ENCODE peak calls at places on chromosomes 3 and 15, in ten cellular contexts. H, K, J, R, P, U, A, V, G and N are unnamed samples.

GRCh38 chr3:116179091-116179490 is 266.2 kb downstream of the LSAMP start:
- DNase-seq in H (no peak), V (no peak), R (no peak), G (no peak), A (peak), U (no peak), P (no peak), K (no peak), J (peak), N (no peak)

GRCh38 chr3:66410976-66411375 is 89.8 kb downstream of the LRIG1 start:
- DNase-seq in U (peak), V (no peak), J (no peak), A (no peak), H (no peak), G (no peak), R (no peak), K (no peak), P (no peak), N (no peak)

GRCh38 chr3:52973806-52974205 is 72.1 kb downstream of the SFMBT1 start:
- DNase-seq in H (no peak), U (no peak), A (no peak), V (no peak), J (no peak), P (no peak), G (no peak), K (peak), R (no peak), N (no peak)

GRCh38 chr3:117105650-117106049 is 396.1 kb downstream of the TUSC7 start:
- DNase-seq in U (no peak), A (no peak), H (no peak), K (peak), J (peak), G (no peak), P (no peak), V (no peak), R (peak), N (no peak)

GRCh38 chr15:63023351-63023945 is 19.1 kb upstream of the TPM1 start:
- DNase-seq in R (peak), V (no peak), A (peak), P (no peak), G (no peak), H (no peak), U (no peak), K (peak), J (peak), N (no peak)

GRCh38 chr3:71518089-71518488 is 65.4 kb downstream of the FOXP1 start:
- DNase-seq in P (no peak), G (no peak), R (no peak), K (no peak), A (no peak), U (no peak), V (no peak), J (no peak), H (no peak), N (no peak)

GRCh38 chr3:105351821-105352220 is 14.9 kb upstream of the ALCAM start:
- DNase-seq in A (no peak), J (peak), K (peak), P (no peak), G (no peak), V (no peak), H (no peak), U (no peak), R (no peak), N (no peak)

GRCh38 chr3:181313379-181313778 is 323.8 kb upstream of the DNAJC19 start:
- DNase-seq in H (no peak), U (no peak), A (no peak), J (no peak), V (no peak), R (no peak), P (no peak), G (no peak), K (no peak), N (no peak)

GRCh38 chr15:80429964-80430363 is 25.8 kb downstream of the ARNT2 start:
- DNase-seq in K (no peak), R (no peak), P (no peak), V (no peak), U (no peak), A (no peak), G (no peak), H (no peak), J (no peak), N (no peak)

GRCh38 chr15:38129531-38130199 is 123.0 kb upstream of the SPRED1 start:
- DNase-seq in K (peak), A (peak), R (peak), G (peak), P (no peak), V (peak), H (no peak), J (peak), U (peak), N (no peak)

GRCh38 chr3:65030847-65031463 is 343.2 kb upstream of the ADAMTS9 start:
- DNase-seq in K (peak), J (peak), R (peak), V (no peak), U (no peak), A (peak), P (no peak), G (no peak), H (no peak), N (peak)

GRCh38 chr3:185137821-185138220 is 15.0 kb downstream of the C3orf70 start:
- DNase-seq in K (no peak), H (no peak), U (no peak), J (no peak), P (no peak), G (no peak), R (no peak), A (no peak), V (no peak), N (no peak)

GRCh38 chr3:157475921-157476395 is 27.3 kb downstream of the VEPH1 start:
- DNase-seq in G (no peak), K (peak), H (no peak), R (peak), J (peak), U (no peak), P (no peak), A (peak), V (no peak), N (no peak)

GRCh38 chr3:187743195-187744141 is 1.8 kb downstream of the BCL6 start:
- DNase-seq in P (peak), J (peak), K (peak), U (peak), G (peak), V (no peak), R (peak), A (no peak), H (peak), N (no peak)

GRCh38 chr15:80509800-80510199 is 105.6 kb downstream of the ARNT2 start:
- DNase-seq in G (no peak), H (no peak), V (no peak), P (no peak), K (no peak), U (no peak), A (no peak), R (no peak), J (no peak), N (no peak)

GRCh38 chr3:14358426-14359211 is 43.8 kb upstream of the SLC6A6 start:
- DNase-seq in H (no peak), R (peak), U (peak), V (no peak), J (peak), A (peak), G (peak), K (peak), P (no peak), N (no peak)

GRCh38 chr15:90839187-90840071 is 29.0 kb upstream of the FURIN start:
- DNase-seq in R (no peak), H (no peak), P (no peak), J (peak), G (peak), A (no peak), V (no peak), K (peak), U (peak), N (no peak)

DNA sequence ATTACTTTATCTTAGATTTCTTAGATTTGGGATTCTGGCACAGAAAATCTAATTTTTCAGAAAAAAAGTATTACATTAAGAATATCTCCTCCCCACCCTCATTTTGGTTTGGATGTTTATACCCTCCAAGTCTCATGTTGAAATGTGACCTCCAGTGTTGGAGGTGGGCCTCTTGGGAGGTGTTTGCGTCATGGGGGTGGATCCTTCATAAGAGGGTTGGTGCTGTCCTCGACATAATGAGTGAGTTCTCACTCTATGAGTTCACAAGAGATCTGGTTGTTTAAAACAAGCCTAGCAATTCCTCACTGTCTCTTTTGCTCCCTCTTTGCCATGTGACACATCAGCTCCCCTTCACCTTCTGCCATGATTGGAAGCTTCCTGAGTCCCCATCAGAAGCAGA is 45.6 kb upstream of the WWTR1 start:
- DNase-seq in H (no peak), A (peak), U (peak), G (no peak), P (no peak), K (peak), J (peak), R (no peak), V (no peak), N (no peak)
- TF ChIP-seq CTCF in H (no peak), A (no peak), U (no peak), G (no peak), P (no peak), K (no peak), J (no peak), R (no peak), V (no peak), N (no peak)

DNA sequence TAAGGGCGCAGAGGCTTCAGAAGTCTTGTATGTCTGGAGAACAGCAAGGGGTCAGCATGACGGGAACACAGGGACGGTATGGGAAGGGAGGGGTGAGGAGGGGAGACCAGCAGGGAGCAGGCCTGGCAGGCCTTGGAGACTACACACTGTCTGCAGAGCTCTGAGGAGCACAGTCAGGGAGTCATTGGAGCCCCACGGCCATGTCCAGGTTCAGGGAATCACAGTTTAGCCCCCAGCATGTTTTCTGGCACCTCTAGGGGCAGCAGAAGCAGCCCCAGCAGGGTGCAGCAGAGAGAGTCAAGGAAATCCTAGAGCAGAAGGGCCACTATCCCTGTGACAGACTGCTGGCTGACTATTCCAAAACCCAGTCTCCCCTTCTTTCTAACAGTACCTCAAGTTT is 3.2 kb downstream of the LAMP3 start:
- DNase-seq in R (no peak), J (no peak), H (no peak), A (no peak), P (no peak), V (no peak), G (no peak), U (no peak), K (no peak), N (no peak)
- TF ChIP-seq CTCF in R (peak), J (peak), H (no peak), A (no peak), P (no peak), V (peak), G (no peak), U (no peak), K (peak), N (no peak)

GRCh38 chr3:170368921-170369320 is 11.4 kb downstream of the SKIL start:
- DNase-seq in A (no peak), V (no peak), U (no peak), R (no peak), H (no peak), J (no peak), P (no peak), G (no peak), K (no peak), N (no peak)
- TF ChIP-seq CTCF in A (peak), V (no peak), U (no peak), R (no peak), H (peak), J (no peak), P (peak), G (peak), K (peak), N (peak)

GRCh38 chr3:58135712-58136543 is 74.8 kb downstream of the DNASE1L3 start:
- DNase-seq in K (peak), A (no peak), H (no peak), G (no peak), U (no peak), P (no peak), R (no peak), J (peak), V (no peak), N (no peak)
- TF ChIP-seq CTCF in K (peak), A (peak), H (no peak), G (peak), U (peak), P (peak), R (no peak), J (peak), V (peak), N (peak)

DNA sequence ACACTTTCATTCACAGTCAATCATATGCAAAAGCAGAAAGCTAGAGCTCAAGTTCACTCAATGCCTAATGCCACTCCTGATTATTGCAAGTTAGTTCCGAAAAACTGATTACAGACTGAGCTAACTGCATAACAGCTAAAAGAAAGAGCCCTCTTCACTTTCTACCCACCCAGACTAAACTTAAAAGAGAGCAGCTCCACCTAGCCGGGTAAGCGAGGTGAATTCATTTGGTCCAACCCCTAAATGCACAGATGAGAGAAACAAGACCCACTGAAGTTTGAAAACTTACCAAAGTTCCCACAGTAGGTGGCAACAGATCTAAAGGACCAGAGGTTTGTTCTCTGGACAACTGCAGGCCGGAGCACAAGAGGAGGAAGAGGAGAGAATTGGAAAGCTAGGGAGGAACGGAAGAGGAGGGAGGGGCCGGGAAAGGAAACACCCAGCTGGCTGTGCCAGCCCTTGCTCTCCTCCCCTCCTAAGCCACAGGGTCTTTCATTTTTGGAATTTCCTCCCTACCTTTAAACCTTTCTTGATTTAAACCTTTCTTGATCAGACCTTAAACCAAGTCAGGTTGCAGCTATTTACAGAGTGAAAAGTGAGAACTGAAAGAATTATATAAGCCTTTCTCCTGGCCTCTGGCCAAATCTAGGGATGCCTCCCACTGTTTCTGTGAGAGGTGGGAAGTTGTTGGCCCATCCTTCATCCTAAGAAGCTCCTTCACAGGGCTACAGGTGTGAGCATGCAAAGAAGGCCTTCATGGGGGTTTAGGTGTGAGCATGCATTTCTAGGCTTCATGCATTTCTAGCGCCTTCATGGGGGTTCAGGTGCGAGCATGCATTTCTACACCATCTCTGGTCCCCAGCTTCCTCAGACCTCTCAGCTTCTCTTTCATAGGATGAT is 114.7 kb upstream of the LMOD3 start:
- DNase-seq in A (no peak), J (peak), V (no peak), K (no peak), G (no peak), P (peak), U (no peak), H (no peak), R (no peak), N (no peak)
- TF ChIP-seq CTCF in A (no peak), J (peak), V (no peak), K (no peak), G (no peak), P (no peak), U (no peak), H (no peak), R (no peak), N (no peak)

GRCh38 chr3:149527531-149528343 is 53.2 kb downstream of the TM4SF4 start:
- DNase-seq in P (peak), H (no peak), K (peak), A (no peak), J (peak), R (no peak), G (peak), U (no peak), V (no peak), N (no peak)
- TF ChIP-seq CTCF in P (no peak), H (no peak), K (peak), A (peak), J (peak), R (peak), G (peak), U (no peak), V (no peak), N (peak)

GRCh38 chr3:127254730-127255129 is 33.1 kb downstream of the PRR20G start:
- DNase-seq in R (no peak), H (no peak), K (peak), J (no peak), V (no peak), A (no peak), U (no peak), G (no peak), P (no peak), N (peak)
- TF ChIP-seq CTCF in R (peak), H (no peak), K (peak), J (peak), V (no peak), A (peak), U (peak), G (peak), P (no peak), N (no peak)

DNA sequence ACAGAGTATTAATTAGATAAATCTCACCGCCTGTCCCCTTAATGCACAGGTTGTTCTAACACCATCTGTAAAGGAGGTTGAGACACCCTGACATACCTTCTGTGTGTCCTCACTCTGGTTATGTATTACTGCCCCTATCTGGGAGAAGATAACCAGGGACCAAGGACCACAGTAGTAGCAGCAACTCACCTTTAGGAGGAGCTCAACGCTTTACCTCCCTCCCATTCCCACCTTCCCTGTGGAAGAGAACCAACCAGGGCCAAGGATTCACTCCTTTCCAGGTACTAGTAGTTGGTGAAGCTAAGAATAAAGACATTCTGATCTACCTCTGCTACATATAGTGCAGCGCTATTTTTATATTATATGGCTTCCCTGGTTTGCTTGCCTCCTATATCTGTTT is 232.6 kb downstream of the MEX3B start:
- DNase-seq in H (no peak), R (no peak), J (peak), A (no peak), U (no peak), P (no peak), G (no peak), K (no peak), V (no peak), N (no peak)
- TF ChIP-seq CTCF in H (no peak), R (peak), J (peak), A (peak), U (no peak), P (no peak), G (no peak), K (no peak), V (peak), N (peak)